ENCODE peak calls at places on chromosomes 11 and 22, in five cellular contexts. S, O, B, N and L are unnamed samples.

GRCh38 chr11:9753031-9753430 is 89.2 kb downstream of the SWAP70 start:
- DNase-seq in S (no peak), O (no peak), B (peak; percentile 89), N (no peak), L (no peak)

GRCh38 chr11:6572215-6572614 is 31.2 kb downstream of the RRP8 start:
- DNase-seq in S (no peak), O (no peak), B (peak; percentile 93), N (no peak), L (no peak)

GRCh38 chr22:36293606-36294292 is 40.8 kb downstream of the APOL1 start:
- DNase-seq in S (no peak), O (no peak), B (no peak), N (no peak), L (no peak)

GRCh38 chr11:34909435-34909834 is 6.7 kb downstream of the APIP start:
- DNase-seq in S (no peak), O (no peak), B (no peak), N (no peak), L (no peak)

GRCh38 chr11:60914620-60915249 is 777 bp downstream of the TMEM109 start:
- DNase-seq in S (peak; percentile 48), O (peak; percentile 50), B (peak; percentile 44), N (no peak), L (peak; percentile 70)

GRCh38 chr22:29907753-29908515 is 25.0 kb downstream of the MTMR3 start:
- DNase-seq in S (peak; percentile 80), O (peak; percentile 95), B (peak; percentile 98), N (no peak), L (peak; percentile 73)

GRCh38 chr22:30636226-30637077 is 871 bp downstream of the SLC35E4 start:
- DNase-seq in S (peak; percentile 36), O (peak; percentile 56), B (peak; percentile 17), N (peak; percentile 25), L (peak; percentile 55)

GRCh38 chr11:6127881-6128280 is 20.4 kb downstream of the OR56B4 start:
- DNase-seq in S (no peak), O (no peak), B (no peak), N (no peak), L (no peak)

GRCh38 chr11:30333405-30333804 is 10.5 kb downstream of the ARL14EP start:
- DNase-seq in S (no peak), O (no peak), B (no peak), N (no peak), L (no peak)

GRCh38 chr11:74686792-74687191 is 44.4 kb downstream of the CHRDL2 start:
- DNase-seq in S (no peak), O (no peak), B (peak; percentile 72), N (no peak), L (no peak)

GRCh38 chr11:9017773-9018172 is 14.0 kb upstream of the NRIP3 start:
- DNase-seq in S (peak; percentile 40), O (peak; percentile 35), B (peak; percentile 14), N (no peak), L (no peak)

GRCh38 chr11:17792161-17792560 is 57.6 kb downstream of the KCNC1 start:
- DNase-seq in S (no peak), O (no peak), B (no peak), N (no peak), L (no peak)

GRCh38 chr11:94423467-94423866 is 22.2 kb upstream of the GPR83 start:
- DNase-seq in S (no peak), O (no peak), B (no peak), N (no peak), L (no peak)

GRCh38 chr11:36186340-36186739 is 102.9 kb downstream of the COMMD9 start:
- DNase-seq in S (no peak), O (no peak), B (peak; percentile 82), N (no peak), L (no peak)

GRCh38 chr11:110750100-110750499 is 37.9 kb upstream of the ARHGAP20 start:
- DNase-seq in S (no peak), O (no peak), B (no peak), N (no peak), L (no peak)

GRCh38 chr11:19084661-19085315 is 24.3 kb upstream of the MRGPRX2 start:
- DNase-seq in S (no peak), O (no peak), B (peak; percentile 34), N (no peak), L (no peak)

GRCh38 chr11:29448246-29448877 is 568.5 kb downstream of the KCNA4 start:
- DNase-seq in S (no peak), O (peak; percentile 9), B (peak; percentile 18), N (peak; percentile 13), L (no peak)

GRCh38 chr22:36863281-36863680 is 2.5 kb downstream of the NCF4 start:
- DNase-seq in S (no peak), O (no peak), B (no peak), N (no peak), L (no peak)

GRCh38 chr11:3674189-3674588 is 3.0 kb upstream of the CHRNA10 start:
- DNase-seq in S (no peak), O (no peak), B (peak; percentile 92), N (no peak), L (no peak)

GRCh38 chr11:13152736-13153541 is 124.7 kb upstream of the BMAL1 start:
- DNase-seq in S (no peak), O (no peak), B (peak; percentile 27), N (no peak), L (no peak)

GRCh38 chr11:64787526-64788320 is 9.4 kb upstream of the SF1 start:
- DNase-seq in S (peak; percentile 61), O (peak; percentile 81), B (peak; percentile 25), N (peak; percentile 85), L (peak; percentile 62)

GRCh38 chr11:6328321-6328720 is 8.0 kb upstream of the CAVIN3 start:
- DNase-seq in S (no peak), O (no peak), B (peak; percentile 69), N (no peak), L (no peak)

GRCh38 chr22:24155597-24156145 is 25.6 kb upstream of the SUSD2 start:
- DNase-seq in S (peak; percentile 72), O (peak; percentile 86), B (peak; percentile 72), N (peak; percentile 60), L (peak; percentile 85)

GRCh38 chr11:12201016-12201985 is 90.9 kb downstream of the MICAL2 start:
- DNase-seq in S (peak; percentile 33), O (no peak), B (peak; percentile 100), N (no peak), L (no peak)

GRCh38 chr11:8033312-8033715 is 46.2 kb downstream of the EIF3F start:
- DNase-seq in S (peak; percentile 71), O (peak; percentile 87), B (peak; percentile 75), N (peak; percentile 78), L (peak; percentile 87)

GRCh38 chr11:81165164-81165563 is 1568.5 kb downstream of the FAM181B start:
- DNase-seq in S (no peak), O (no peak), B (no peak), N (no peak), L (no peak)
- TF ChIP-seq CTCF in S (no peak), O (no peak), B (no peak), N (no peak), L (no peak)

GRCh38 chr11:62143727-62144126 is 19.9 kb downstream of the INCENP start:
- DNase-seq in S (no peak), O (no peak), B (no peak), N (peak; percentile 8), L (no peak)
- TF ChIP-seq CTCF in S (no peak), O (no peak), B (peak; percentile 19), N (no peak), L (no peak)

GRCh38 chr11:118485273-118485672 is 42.0 kb upstream of the TTC36 start:
- DNase-seq in S (no peak), O (no peak), B (no peak), N (no peak), L (no peak)
- TF ChIP-seq CTCF in S (no peak), O (no peak), B (no peak), N (no peak), L (no peak)

DNA sequence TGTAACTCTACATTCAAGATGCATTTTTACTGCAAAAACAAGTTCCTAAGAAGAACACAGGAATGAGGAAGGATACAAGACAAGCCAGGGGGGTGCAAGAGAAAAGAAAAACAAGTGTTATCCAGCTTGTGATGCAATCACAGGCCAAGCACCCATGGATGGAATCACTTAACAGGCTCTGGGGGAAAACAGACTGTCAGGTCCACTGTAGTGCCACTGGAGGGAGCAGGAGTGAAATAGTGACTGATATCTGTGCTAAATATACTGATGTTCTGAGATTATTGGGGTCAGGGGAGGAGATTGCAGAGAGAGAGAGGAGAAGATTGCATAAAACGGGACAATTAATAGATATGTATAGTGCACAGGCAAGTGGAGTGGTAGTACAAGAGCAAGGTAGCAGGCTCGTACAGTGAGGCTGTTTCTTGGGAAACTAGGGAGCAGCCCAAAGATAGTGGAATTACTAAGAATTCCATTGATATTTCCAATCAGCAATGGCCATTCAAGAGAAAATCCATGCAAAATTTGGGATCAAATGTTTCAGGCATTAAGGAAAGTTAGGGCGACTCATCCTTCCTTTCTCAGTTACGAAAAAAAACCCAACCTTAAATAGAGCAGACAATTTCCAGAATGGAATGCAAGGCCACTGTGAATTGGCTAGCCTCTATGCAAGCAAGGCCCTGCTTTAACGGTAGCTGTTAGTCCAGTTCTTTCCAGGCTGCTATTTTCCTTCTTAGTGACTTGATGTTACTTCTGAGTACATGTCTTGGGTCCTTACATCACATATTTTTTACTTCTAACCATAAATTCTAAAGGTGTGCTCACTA is 52.2 kb upstream of the CEP126 start:
- DNase-seq in S (no peak), O (no peak), B (peak; percentile 75), N (peak; percentile 19), L (peak; percentile 26)
- TF ChIP-seq CTCF in S (no peak), O (peak; percentile 1), B (peak; percentile 70), N (no peak), L (no peak)

DNA sequence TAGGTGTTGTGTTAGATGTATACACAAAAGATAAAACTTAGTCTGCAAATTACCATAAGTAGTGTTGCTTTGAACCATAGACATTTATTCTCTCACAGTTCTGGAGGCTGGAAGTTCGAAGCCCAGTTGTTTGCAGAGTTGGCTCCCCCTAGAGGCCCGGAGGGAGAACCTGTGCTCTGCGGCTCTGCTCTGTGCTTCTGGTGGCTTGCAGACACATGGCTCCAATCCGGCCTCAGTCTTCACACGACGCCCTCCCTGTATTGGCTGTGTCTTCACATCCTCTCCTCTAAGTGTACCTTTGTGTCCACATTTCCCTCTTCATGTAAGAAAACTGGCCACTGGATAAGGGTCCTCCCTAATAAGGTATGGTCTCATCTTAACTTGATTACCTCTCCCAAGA is 128.4 kb downstream of the OPCML start:
- DNase-seq in S (no peak), O (no peak), B (no peak), N (peak; percentile 54), L (no peak)
- TF ChIP-seq CTCF in S (no peak), O (no peak), B (no peak), N (peak; percentile 52), L (no peak)

DNA sequence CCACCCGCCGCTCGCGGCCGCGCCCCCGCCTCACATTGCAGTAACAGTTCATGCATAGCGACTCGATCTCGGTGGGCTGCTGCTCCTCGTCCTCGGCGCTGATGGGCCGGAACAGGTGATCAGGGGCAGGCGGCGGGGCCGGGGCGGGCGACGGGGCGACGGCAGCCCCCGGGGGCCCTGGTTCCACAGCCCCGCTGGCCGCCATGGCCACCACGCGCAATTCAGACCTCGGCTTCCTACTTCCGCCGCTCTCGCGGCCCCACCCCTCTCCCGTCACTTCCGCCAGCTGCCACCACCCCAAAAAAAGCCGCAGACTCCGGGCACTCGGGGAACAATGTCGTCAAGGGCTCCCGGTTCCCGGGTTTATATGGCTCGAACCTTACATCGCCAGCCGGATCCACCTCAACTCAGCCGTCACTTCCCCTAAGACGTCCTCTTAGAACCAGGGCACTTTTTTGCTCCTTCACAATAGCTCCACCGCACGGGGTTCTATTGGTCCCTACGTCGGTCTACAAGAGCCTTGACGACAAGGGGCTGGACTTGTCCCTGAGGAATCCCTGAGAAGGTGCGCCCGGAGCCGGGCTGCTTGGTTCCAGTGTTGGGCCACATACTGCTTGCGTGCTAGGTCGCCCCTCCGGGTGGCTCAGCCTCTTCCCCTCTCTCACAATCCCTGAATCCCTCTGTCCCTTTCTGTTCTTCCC is at the start of gene ZPR1:
- DNase-seq in S (peak; percentile 84), O (peak; percentile 80), B (peak; percentile 74), N (peak; percentile 72), L (peak; percentile 89)
- TF ChIP-seq CTCF in S (no peak), O (no peak), B (no peak), N (no peak), L (no peak)